ENCODE peak calls at places on chromosomes 1 and 21, in five cellular contexts. Z, J, U, V and M are unnamed samples.
A peak's percentile ranks its signal among the peaks of the same experiment; 100 is the strongest.

GRCh38 chr1:26785611-26786436 is 1.9 kb upstream of the PIGV start:
- DNase-seq in Z (no peak), J (no peak), U (peak; percentile 38), V (peak; percentile 28), M (peak; percentile 59)

GRCh38 chr1:93591833-93592635 is 89.6 kb downstream of the BCAR3 start:
- DNase-seq in Z (peak; percentile 27), J (no peak), U (no peak), V (peak; percentile 94), M (peak; percentile 94)

GRCh38 chr1:15703562-15703961 is 19.4 kb downstream of the PLEKHM2 start:
- DNase-seq in Z (no peak), J (peak; percentile 79), U (peak; percentile 96), V (peak; percentile 49), M (peak; percentile 57)

GRCh38 chr1:64745986-64746940 is 1.4 kb downstream of the RAVER2 start:
- DNase-seq in Z (no peak), J (no peak), U (no peak), V (peak; percentile 12), M (peak; percentile 46)

GRCh38 chr1:31238986-31239613 is 587 bp downstream of the NKAIN1 start:
- DNase-seq in Z (peak; percentile 70), J (no peak), U (no peak), V (peak; percentile 31), M (peak; percentile 27)

GRCh38 chr1:71944006-71944405 is 338.3 kb downstream of the NEGR1 start:
- DNase-seq in Z (no peak), J (no peak), U (no peak), V (no peak), M (peak; percentile 39)

GRCh38 chr1:12528021-12528852 is 89.8 kb downstream of the DHRS3 start:
- DNase-seq in Z (no peak), J (no peak), U (peak; percentile 76), V (peak; percentile 93), M (peak; percentile 96)

GRCh38 chr1:235073968-235074334 is 54.7 kb downstream of the TOMM20 start:
- DNase-seq in Z (no peak), J (no peak), U (no peak), V (peak; percentile 74), M (peak; percentile 72)

GRCh38 chr1:41479000-41479807 is 5.3 kb downstream of the EDN2 start:
- DNase-seq in Z (no peak), J (no peak), U (peak; percentile 85), V (no peak), M (no peak)

GRCh38 chr1:118861216-118861615 is 126.9 kb downstream of the TBX15 start:
- DNase-seq in Z (no peak), J (no peak), U (no peak), V (no peak), M (no peak)

GRCh38 chr1:47004004-47004403 is 19.5 kb upstream of the CYP4X1 start:
- DNase-seq in Z (no peak), J (no peak), U (no peak), V (no peak), M (no peak)

GRCh38 chr1:156282479-156283222 is at the start of gene SMG5:
- DNase-seq in Z (peak; percentile 93), J (peak; percentile 86), U (peak; percentile 99), V (peak; percentile 97), M (peak; percentile 97)
- TF ChIP-seq CTCF in Z (no peak), J (no peak), U (no peak), V (no peak), M (no peak)

DNA sequence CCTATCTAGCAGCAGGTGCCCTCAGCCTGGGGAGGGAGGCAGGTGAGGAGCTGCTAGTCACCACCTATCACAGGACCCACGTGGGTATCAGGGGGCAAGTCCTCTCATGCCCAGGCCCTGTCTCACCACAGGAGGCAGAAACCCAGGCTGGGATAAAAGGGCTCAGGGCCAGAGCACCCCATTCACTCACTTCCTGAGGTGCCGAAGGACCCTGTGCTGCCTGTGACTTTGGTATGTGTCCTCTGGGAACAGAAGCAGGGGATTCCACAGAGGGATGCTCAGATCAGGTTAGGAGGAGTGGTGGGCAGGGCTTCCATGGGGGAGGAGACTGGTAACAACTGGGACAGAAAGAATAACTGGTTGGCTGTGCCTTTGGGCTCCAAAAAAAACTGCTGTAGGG is at the start of gene LCE1E:
- DNase-seq in Z (no peak), J (no peak), U (no peak), V (no peak), M (no peak)
- TF ChIP-seq CTCF in Z (no peak), J (no peak), U (no peak), V (no peak), M (no peak)

GRCh38 chr21:36803051-36803709 is 104.3 kb downstream of the SIM2 start:
- DNase-seq in Z (no peak), J (no peak), U (no peak), V (no peak), M (no peak)

GRCh38 chr21:36796070-36796469 is 97.2 kb downstream of the SIM2 start:
- DNase-seq in Z (no peak), J (no peak), U (no peak), V (no peak), M (no peak)

GRCh38 chr21:36799869-36800268 is 101.0 kb downstream of the SIM2 start:
- DNase-seq in Z (no peak), J (no peak), U (no peak), V (no peak), M (no peak)

GRCh38 chr21:36800734-36801133 is 101.8 kb downstream of the SIM2 start:
- DNase-seq in Z (no peak), J (no peak), U (no peak), V (no peak), M (no peak)

DNA sequence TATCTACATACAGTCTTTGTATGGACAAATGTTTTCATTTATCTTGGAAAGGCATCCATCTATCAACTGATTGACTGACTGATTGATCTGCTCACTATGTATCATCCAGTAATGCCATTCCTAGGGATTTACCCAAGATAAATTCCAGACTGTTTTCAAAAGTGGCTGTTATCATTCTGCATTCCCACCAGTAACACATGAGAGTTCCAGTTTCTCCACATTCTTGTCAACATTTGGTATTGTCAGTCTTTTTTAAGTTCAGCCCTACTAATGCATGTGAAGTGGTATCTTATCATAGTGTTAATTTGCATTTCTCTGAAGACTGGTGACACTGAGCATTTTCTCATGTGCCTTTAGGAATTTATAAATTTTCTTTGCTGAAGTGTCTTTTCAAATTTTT is 99.5 kb downstream of the SIM2 start:
- DNase-seq in Z (no peak), J (no peak), U (no peak), V (no peak), M (no peak)
- TF ChIP-seq CTCF in Z (no peak), J (no peak), U (no peak), V (no peak), M (no peak)

DNA sequence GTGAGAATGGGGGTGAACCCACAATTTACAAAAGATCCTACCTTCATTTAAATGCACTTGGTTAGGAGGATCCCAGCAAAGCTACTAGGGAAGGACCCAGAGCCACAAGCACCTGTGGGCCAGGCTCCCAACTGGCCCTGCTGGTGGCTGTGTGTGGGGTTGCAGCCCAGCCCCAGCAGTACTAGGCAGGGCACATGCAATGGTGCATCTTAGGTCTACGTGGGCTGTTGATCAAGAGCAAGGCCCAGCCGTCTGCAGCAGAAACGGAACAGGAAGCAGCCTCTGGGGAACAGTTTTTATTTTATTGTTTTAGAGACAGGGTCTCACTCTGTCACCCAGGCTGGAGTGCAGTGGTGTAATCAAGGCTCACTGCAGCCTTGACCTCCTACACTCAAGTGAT is 134.1 kb upstream of the RAB4A start:
- DNase-seq in Z (no peak), J (no peak), U (no peak), V (no peak), M (no peak)
- TF ChIP-seq CTCF in Z (no peak), J (no peak), U (no peak), V (no peak), M (no peak)